ENCODE peak calls at places on chromosome 7, in ten cellular contexts. X is HCT116, D is PC-9, B is K562, S is PC-3, Q is GM23248, Y is A673, J is hepatocyte, K is GM23338, O is astrocyte. G is an unnamed sample.

GRCh38 chr7:91892099-91892788 is 11.7 kb upstream of the MTERF1 start:
- DNase-seq in J (no peak), Q (no peak), B (no peak), X (no peak), K (no peak), D (no peak), Y (no peak), S (no peak), O (peak), G (no peak)

GRCh38 chr7:141960687-141961422 is 12.7 kb downstream of the TAS2R38 start:
- DNase-seq in D (no peak), Q (no peak), J (no peak), B (no peak), K (no peak), Y (no peak), S (no peak), X (no peak), O (no peak), G (no peak)

GRCh38 chr7:27172388-27172774 is 1.7 kb downstream of the HOXA10 start:
- DNase-seq in K (no peak), D (no peak), X (no peak), O (no peak), Y (no peak), Q (peak), S (no peak), J (no peak), B (no peak), G (peak)

GRCh38 chr7:11436317-11436716 is 395.7 kb downstream of the THSD7A start:
- DNase-seq in D (no peak), O (peak), K (no peak), B (no peak), X (no peak), S (peak), Y (no peak), Q (peak), J (no peak), G (no peak)

GRCh38 chr7:124671976-124672375 is 93.6 kb downstream of the GPR37 start:
- DNase-seq in Y (peak), X (no peak), B (no peak), D (no peak), Q (no peak), K (no peak), J (no peak), O (no peak), S (peak), G (peak)

GRCh38 chr7:34260282-34260681 is 354.9 kb downstream of the BMPER start:
- DNase-seq in S (peak), O (peak), X (peak), B (no peak), Y (peak), J (peak), D (peak), K (no peak), Q (peak), G (no peak)

GRCh38 chr7:120033114-120033513 is 239.9 kb upstream of the KCND2 start:
- DNase-seq in X (no peak), S (peak), Y (peak), J (no peak), K (peak), B (no peak), D (no peak), Q (no peak), O (peak), G (no peak)

GRCh38 chr7:11775401-11775800 is 56.6 kb downstream of the THSD7A start:
- DNase-seq in J (no peak), S (no peak), X (no peak), Y (no peak), O (no peak), K (no peak), D (no peak), B (no peak), Q (no peak), G (no peak)

GRCh38 chr7:27972272-27972671 is 208.3 kb downstream of the JAZF1 start:
- DNase-seq in D (no peak), B (no peak), K (no peak), Y (no peak), X (no peak), Q (no peak), J (no peak), O (no peak), S (no peak), G (no peak)

GRCh38 chr7:120554960-120555571 is 282.1 kb downstream of the KCND2 start:
- DNase-seq in S (peak), X (peak), K (peak), B (peak), J (peak), Y (peak), O (peak), Q (peak), D (peak), G (peak)

GRCh38 chr7:116407165-116407564 is 92.4 kb upstream of the CAV2 start:
- DNase-seq in Y (no peak), O (no peak), D (no peak), J (no peak), X (no peak), S (no peak), K (no peak), B (no peak), Q (no peak), G (no peak)

GRCh38 chr7:120856621-120857352 is 1.2 kb downstream of the TSPAN12 start:
- DNase-seq in X (peak), S (peak), Y (peak), K (peak), D (no peak), Q (peak), O (peak), B (peak), J (peak), G (no peak)

GRCh38 chr7:100016209-100016901 is 959 bp downstream of the ZKSCAN1 start:
- DNase-seq in Y (no peak), X (no peak), D (no peak), B (no peak), J (peak), Q (peak), K (no peak), S (no peak), O (no peak), G (no peak)

GRCh38 chr7:100019908-100020307 is 4.5 kb downstream of the ZKSCAN1 start:
- DNase-seq in Y (no peak), B (no peak), J (no peak), Q (no peak), X (no peak), O (no peak), K (no peak), D (no peak), S (no peak), G (no peak)

GRCh38 chr7:100015232-100016208 is at the start of gene ZKSCAN1:
- DNase-seq in X (peak), S (peak), J (peak), B (peak), D (peak), Q (peak), Y (peak), K (peak), O (peak), G (peak)

GRCh38 chr7:100017875-100018274 is 2.5 kb downstream of the ZKSCAN1 start:
- DNase-seq in B (no peak), D (no peak), J (no peak), Q (no peak), O (no peak), S (no peak), K (no peak), Y (no peak), X (no peak), G (no peak)

GRCh38 chr7:100017300-100017699 is 1.9 kb downstream of the ZKSCAN1 start:
- DNase-seq in B (no peak), D (no peak), Q (no peak), X (no peak), K (no peak), O (no peak), Y (no peak), S (no peak), J (peak), G (no peak)
- H3K4me3 ChIP-seq in B (no peak), D (no peak), Q (peak), X (no peak), K (no peak), O (no peak), Y (no peak), S (peak), J (no peak), G (no peak)

DNA sequence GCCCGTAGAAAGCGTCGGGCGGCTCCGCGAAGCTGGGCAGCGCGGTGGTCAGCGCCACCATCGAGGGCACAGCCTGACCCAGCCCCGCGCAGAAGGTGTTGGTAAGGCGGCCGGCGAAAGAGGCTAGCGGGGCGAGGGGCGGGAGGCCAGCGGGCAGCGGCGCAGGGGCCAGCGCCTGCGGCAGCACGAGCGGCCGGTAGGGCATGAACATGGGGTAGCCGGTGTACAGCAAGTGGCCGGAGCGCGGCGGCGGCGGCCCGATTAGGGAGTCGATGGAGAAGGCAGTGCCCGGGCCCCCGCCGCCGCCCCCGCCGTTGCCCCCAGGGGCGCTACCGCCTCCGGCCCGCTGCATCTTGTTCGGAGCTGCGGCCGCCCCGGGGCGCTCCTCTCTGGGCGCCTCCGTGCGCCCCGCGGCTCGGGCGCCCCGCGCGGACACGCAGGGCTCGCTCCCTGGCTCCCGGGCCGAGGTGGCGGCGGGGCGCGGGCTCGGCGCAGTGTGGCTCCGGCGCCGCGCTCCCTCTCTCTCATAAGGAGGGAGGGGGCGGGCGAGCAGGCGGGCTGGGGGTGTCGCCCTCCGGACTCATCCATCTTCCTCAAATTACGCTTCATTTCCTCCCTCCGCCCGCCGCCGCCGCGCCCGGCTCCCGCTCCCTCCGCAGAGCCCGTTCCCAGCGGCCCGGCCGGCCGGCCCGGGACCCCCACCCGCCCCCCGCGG is at the start of gene GBX1:
- DNase-seq in K (peak), Y (peak), S (no peak), Q (peak), X (no peak), B (peak), J (peak), D (no peak), O (peak), G (no peak)
- TF ChIP-seq EZH2 in K (no peak), Y (peak), S (peak), Q (no peak), X (no peak), B (no peak), J (peak), D (no peak), O (peak), G (peak)

GRCh38 chr7:105992888-105993287 is 29.8 kb downstream of the CDHR3 start:
- DNase-seq in S (no peak), J (no peak), K (no peak), B (no peak), Q (no peak), O (no peak), X (no peak), Y (no peak), D (no peak), G (no peak)
- H3K27ac ChIP-seq in S (no peak), J (no peak), K (no peak), B (no peak), Q (no peak), O (no peak), X (no peak), Y (no peak), D (no peak), G (no peak)

GRCh38 chr7:47087866-47088265 is 494.0 kb downstream of the TNS3 start:
- DNase-seq in K (no peak), S (peak), Y (no peak), B (no peak), X (no peak), J (no peak), D (no peak), Q (peak), O (peak), G (no peak)
- H3K4me3 ChIP-seq in K (no peak), S (no peak), Y (no peak), B (no peak), X (no peak), J (no peak), D (no peak), Q (no peak), O (no peak), G (no peak)

GRCh38 chr7:68309806-68310205 is 1288.5 kb upstream of the AUTS2 start:
- DNase-seq in B (no peak), S (no peak), X (no peak), Y (no peak), O (peak), K (no peak), D (no peak), J (no peak), Q (no peak), G (no peak)
- TF ChIP-seq EZH2 in B (no peak), S (no peak), X (no peak), Y (no peak), O (no peak), K (no peak), D (no peak), J (no peak), Q (no peak), G (no peak)

GRCh38 chr7:1911571-1911970 is 241.5 kb downstream of the ELFN1 start:
- DNase-seq in K (no peak), Q (no peak), S (no peak), B (no peak), X (no peak), D (no peak), J (no peak), O (no peak), Y (no peak), G (no peak)

GRCh38 chr7:1910827-1911226 is 240.8 kb downstream of the ELFN1 start:
- DNase-seq in B (no peak), Q (no peak), S (no peak), Y (no peak), X (no peak), D (no peak), O (no peak), J (no peak), K (no peak), G (no peak)

GRCh38 chr7:1914321-1914720 is 244.2 kb downstream of the ELFN1 start:
- DNase-seq in K (no peak), J (no peak), Y (no peak), O (no peak), X (no peak), B (no peak), S (no peak), Q (no peak), D (no peak), G (no peak)

GRCh38 chr7:1913290-1914282 is 243.5 kb downstream of the ELFN1 start:
- DNase-seq in B (no peak), O (no peak), K (no peak), X (no peak), Y (no peak), J (no peak), D (no peak), Q (no peak), S (no peak), G (no peak)

GRCh38 chr7:1912472-1913289 is 242.6 kb downstream of the ELFN1 start:
- DNase-seq in O (peak), B (no peak), Q (no peak), Y (peak), S (no peak), K (no peak), J (peak), D (no peak), X (no peak), G (no peak)
- H3K27ac ChIP-seq in O (peak), B (no peak), Q (no peak), Y (no peak), S (no peak), K (no peak), J (peak), D (no peak), X (no peak), G (no peak)

GRCh38 chr7:71308105-71308504 is 176.2 kb downstream of the GALNT17 start:
- DNase-seq in B (no peak), K (no peak), Y (no peak), S (no peak), Q (no peak), J (peak), O (peak), X (no peak), D (no peak), G (no peak)
- H3K4me3 ChIP-seq in B (no peak), K (no peak), Y (no peak), S (no peak), Q (no peak), J (no peak), O (no peak), X (no peak), D (no peak), G (no peak)

GRCh38 chr7:137592232-137592896 is 248.8 kb upstream of the PTN start:
- DNase-seq in Y (peak), J (peak), O (peak), X (peak), K (peak), S (peak), B (peak), Q (peak), D (peak), G (peak)
- TF ChIP-seq EZH2 in Y (no peak), J (no peak), O (no peak), X (no peak), K (no peak), S (no peak), B (no peak), Q (no peak), D (no peak), G (no peak)

DNA sequence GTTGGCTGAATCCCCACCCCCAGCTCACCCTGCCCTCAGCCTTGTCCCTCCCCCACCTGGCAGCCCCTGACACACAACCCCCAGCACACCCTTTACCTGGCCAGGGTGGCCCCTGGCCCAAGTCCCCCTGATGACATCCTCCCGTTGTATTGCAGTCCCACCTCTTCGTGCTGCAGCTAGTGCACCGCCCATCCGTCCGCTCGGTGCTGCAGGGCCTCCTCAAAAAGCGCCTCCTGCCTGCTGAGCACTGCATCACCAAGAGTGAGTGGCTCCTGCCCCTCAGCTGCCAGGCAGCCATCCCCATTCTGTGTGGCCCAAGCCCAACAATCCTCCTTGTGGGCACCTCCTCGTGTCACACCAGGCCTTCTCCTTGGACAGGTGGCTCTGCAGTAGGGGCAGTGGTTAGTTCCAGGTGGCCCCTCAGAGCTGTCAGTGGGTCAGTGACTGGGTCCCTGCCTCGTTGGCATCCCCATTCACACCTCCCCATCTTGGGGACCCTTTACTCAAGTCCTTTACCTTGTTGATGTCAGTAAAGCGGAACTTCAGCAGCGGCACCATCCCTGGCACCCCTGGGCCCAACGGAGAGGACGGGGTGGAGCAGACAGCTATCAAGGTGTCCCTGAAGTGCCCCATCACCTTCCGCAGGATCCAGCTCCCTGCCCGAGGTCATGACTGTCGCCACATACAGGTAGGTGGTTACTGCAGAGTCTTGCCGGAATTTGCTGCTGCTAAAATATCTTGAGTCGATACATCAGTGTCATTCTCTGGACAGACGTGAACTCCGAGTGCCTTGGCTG is 14.3 kb downstream of the ZMIZ2 start:
- DNase-seq in O (no peak), S (no peak), X (no peak), Q (no peak), Y (no peak), D (no peak), J (no peak), K (no peak), B (no peak), G (no peak)
- H3K27ac ChIP-seq in O (no peak), S (no peak), X (no peak), Q (no peak), Y (no peak), D (no peak), J (no peak), K (no peak), B (no peak), G (no peak)

G was measured in SK-N-MC.